ENCODE peak calls at places on chromosomes 4 and X, in five cellular contexts. One of them, this sample, is unnamed.

GRCh38 chrX:48747415-48748026 is 14.0 kb upstream of the GLOD5 start:
- DNase-seq in K562: no peak
- DNase-seq in SK-N-SH: no peak
- DNase-seq in HepG2: no peak
- DNase-seq in GM12878: no peak
- DNase-seq in this sample: no peak

GRCh38 chrX:74924449-74925209 is 623 bp downstream of the NEXMIF start:
- DNase-seq in K562: no peak
- DNase-seq in SK-N-SH: peak
- DNase-seq in HepG2: no peak
- DNase-seq in GM12878: no peak
- DNase-seq in this sample: peak

GRCh38 chr4:182140547-182140946 is 102.7 kb upstream of the TENM3 start:
- DNase-seq in K562: no peak
- DNase-seq in SK-N-SH: no peak
- DNase-seq in HepG2: no peak
- DNase-seq in GM12878: no peak
- DNase-seq in this sample: peak

GRCh38 chr4:89539797-89540711 is 232.5 kb upstream of the GPRIN3 start:
- DNase-seq in K562: no peak
- DNase-seq in SK-N-SH: no peak
- DNase-seq in HepG2: no peak
- DNase-seq in GM12878: no peak
- DNase-seq in this sample: no peak

GRCh38 chr4:141609243-141609642 is 27.1 kb upstream of the IL15 start:
- DNase-seq in K562: no peak
- DNase-seq in SK-N-SH: no peak
- DNase-seq in HepG2: no peak
- DNase-seq in GM12878: no peak
- DNase-seq in this sample: no peak

GRCh38 chrX:153861733-153862300 is 24.2 kb downstream of the L1CAM start:
- DNase-seq in K562: no peak
- DNase-seq in SK-N-SH: peak
- DNase-seq in HepG2: no peak
- DNase-seq in GM12878: no peak
- DNase-seq in this sample: no peak

GRCh38 chrX:78375894-78376293 is 48.5 kb upstream of the CYSLTR1 start:
- DNase-seq in K562: no peak
- DNase-seq in SK-N-SH: no peak
- DNase-seq in HepG2: no peak
- DNase-seq in GM12878: no peak
- DNase-seq in this sample: no peak

GRCh38 chr4:141347738-141348524 is 127.2 kb downstream of the ZNF330 start:
- DNase-seq in K562: no peak
- DNase-seq in SK-N-SH: no peak
- DNase-seq in HepG2: no peak
- DNase-seq in GM12878: no peak
- DNase-seq in this sample: no peak

GRCh38 chr4:74997942-74998341 is 65.0 kb downstream of the PARM1 start:
- DNase-seq in K562: no peak
- DNase-seq in SK-N-SH: no peak
- DNase-seq in HepG2: no peak
- DNase-seq in GM12878: no peak
- DNase-seq in this sample: no peak

GRCh38 chr4:138677651-138678202 is 337.9 kb upstream of the NOCT start:
- DNase-seq in K562: no peak
- DNase-seq in SK-N-SH: no peak
- DNase-seq in HepG2: no peak
- DNase-seq in GM12878: no peak
- DNase-seq in this sample: no peak

GRCh38 chr4:3387943-3388348 is 53.8 kb upstream of the HGFAC start:
- DNase-seq in K562: no peak
- DNase-seq in SK-N-SH: peak
- DNase-seq in HepG2: no peak
- DNase-seq in GM12878: no peak
- DNase-seq in this sample: no peak
- H2AFZ ChIP-seq in K562: no peak
- H2AFZ ChIP-seq in SK-N-SH: no peak
- H2AFZ ChIP-seq in HepG2: no peak
- H2AFZ ChIP-seq in GM12878: peak
- H2AFZ ChIP-seq in this sample: no peak

DNA sequence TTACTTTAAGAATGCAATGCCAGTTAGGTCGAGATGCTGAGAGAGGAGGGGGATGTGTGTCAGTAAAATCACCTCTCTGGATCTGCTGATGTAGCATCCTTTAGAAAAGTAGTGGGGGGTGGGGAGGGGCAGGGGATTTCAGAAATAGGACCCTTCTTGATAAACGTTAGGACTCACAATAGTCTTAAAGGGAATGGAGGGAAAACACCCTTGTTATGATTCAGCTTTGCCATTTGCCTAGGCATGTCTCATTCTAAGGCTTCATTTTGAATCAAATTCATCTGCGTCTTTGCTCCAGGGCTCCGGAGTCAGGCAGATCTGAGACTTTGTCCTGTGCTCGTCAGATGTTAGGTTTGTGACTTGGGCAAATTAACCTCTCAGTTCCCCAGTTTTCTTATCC is 879 bp downstream of the SH2D1A start:
- DNase-seq in K562: no peak
- DNase-seq in SK-N-SH: no peak
- DNase-seq in HepG2: no peak
- DNase-seq in GM12878: no peak
- DNase-seq in this sample: no peak
- TF ChIP-seq EP300 in K562: no peak
- TF ChIP-seq EP300 in SK-N-SH: no peak
- TF ChIP-seq EP300 in HepG2: no peak
- TF ChIP-seq EP300 in GM12878: no peak
- TF ChIP-seq EP300 in this sample: no peak

GRCh38 chr4:78618426-78618825 is 66.9 kb downstream of the ANXA3 start:
- DNase-seq in K562: no peak
- DNase-seq in SK-N-SH: no peak
- DNase-seq in HepG2: no peak
- DNase-seq in GM12878: no peak
- DNase-seq in this sample: no peak

GRCh38 chr4:78624048-78624447 is 72.5 kb downstream of the ANXA3 start:
- DNase-seq in K562: no peak
- DNase-seq in SK-N-SH: no peak
- DNase-seq in HepG2: no peak
- DNase-seq in GM12878: no peak
- DNase-seq in this sample: no peak

GRCh38 chr4:78621395-78621794 is 69.8 kb downstream of the ANXA3 start:
- DNase-seq in K562: peak
- DNase-seq in SK-N-SH: no peak
- DNase-seq in HepG2: no peak
- DNase-seq in GM12878: no peak
- DNase-seq in this sample: no peak

GRCh38 chr4:78625073-78625472 is 73.5 kb downstream of the ANXA3 start:
- DNase-seq in K562: no peak
- DNase-seq in SK-N-SH: no peak
- DNase-seq in HepG2: no peak
- DNase-seq in GM12878: no peak
- DNase-seq in this sample: no peak

GRCh38 chr4:78622253-78622979 is 70.8 kb downstream of the ANXA3 start:
- DNase-seq in K562: peak
- DNase-seq in SK-N-SH: no peak
- DNase-seq in HepG2: peak
- DNase-seq in GM12878: no peak
- DNase-seq in this sample: no peak
- H2AFZ ChIP-seq in K562: no peak
- H2AFZ ChIP-seq in SK-N-SH: peak
- H2AFZ ChIP-seq in HepG2: no peak
- H2AFZ ChIP-seq in GM12878: no peak
- H2AFZ ChIP-seq in this sample: no peak

DNA sequence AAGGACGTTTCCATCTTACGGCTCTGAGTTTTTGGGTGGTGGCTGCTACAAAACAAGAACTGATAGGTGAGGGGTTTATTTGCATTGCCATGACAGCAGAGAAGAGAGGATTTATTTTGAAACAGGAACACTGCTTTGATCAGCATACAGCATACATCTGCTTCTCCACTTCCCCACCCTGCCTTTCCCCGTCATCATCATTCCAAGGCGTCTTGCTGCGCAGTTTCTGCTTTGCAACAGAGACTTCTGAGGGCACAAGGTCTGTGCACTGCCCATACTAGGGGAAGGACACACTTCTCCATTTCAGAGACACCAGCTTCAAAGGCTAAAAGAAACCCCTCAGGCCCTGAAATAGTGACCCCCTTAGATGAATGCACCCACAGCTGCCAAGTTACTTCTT is 19.1 kb downstream of the STARD8 start:
- DNase-seq in K562: no peak
- DNase-seq in SK-N-SH: no peak
- DNase-seq in HepG2: no peak
- DNase-seq in GM12878: no peak
- DNase-seq in this sample: no peak
- TF ChIP-seq EP300 in K562: no peak
- TF ChIP-seq EP300 in SK-N-SH: no peak
- TF ChIP-seq EP300 in HepG2: no peak
- TF ChIP-seq EP300 in GM12878: no peak
- TF ChIP-seq EP300 in this sample: no peak

DNA sequence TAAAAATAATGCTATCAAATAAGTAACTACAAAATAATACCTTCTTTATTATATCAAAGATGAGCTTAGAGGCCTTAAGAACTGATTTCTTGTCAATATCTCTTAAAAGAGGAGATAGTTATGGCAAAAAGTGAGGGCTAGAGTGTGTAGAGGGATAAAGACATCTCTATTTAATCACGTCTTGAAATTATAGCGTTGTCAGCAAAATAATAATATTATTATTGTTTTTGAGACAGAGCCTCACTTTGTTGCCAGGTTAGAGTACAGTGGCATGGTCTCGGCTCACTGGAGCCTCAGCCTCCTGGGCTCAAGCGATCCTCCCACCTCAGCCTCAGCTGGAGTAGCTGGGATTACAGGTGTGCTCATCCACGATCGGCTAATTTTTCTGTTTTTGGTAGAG is 18.3 kb downstream of the SUPT20HL1 start:
- DNase-seq in K562: no peak
- DNase-seq in SK-N-SH: no peak
- DNase-seq in HepG2: no peak
- DNase-seq in GM12878: no peak
- DNase-seq in this sample: no peak
- H2AFZ ChIP-seq in K562: no peak
- H2AFZ ChIP-seq in SK-N-SH: no peak
- H2AFZ ChIP-seq in HepG2: no peak
- H2AFZ ChIP-seq in GM12878: no peak
- H2AFZ ChIP-seq in this sample: no peak

GRCh38 chr4:67035986-67036385 is 509.3 kb downstream of the CENPC start:
- DNase-seq in K562: no peak
- DNase-seq in SK-N-SH: no peak
- DNase-seq in HepG2: no peak
- DNase-seq in GM12878: no peak
- DNase-seq in this sample: no peak

GRCh38 chr4:67035501-67035900 is 509.8 kb downstream of the CENPC start:
- DNase-seq in K562: no peak
- DNase-seq in SK-N-SH: no peak
- DNase-seq in HepG2: peak
- DNase-seq in GM12878: no peak
- DNase-seq in this sample: no peak

GRCh38 chr4:67037489-67037888 is 507.8 kb downstream of the CENPC start:
- DNase-seq in K562: no peak
- DNase-seq in SK-N-SH: no peak
- DNase-seq in HepG2: no peak
- DNase-seq in GM12878: no peak
- DNase-seq in this sample: no peak

GRCh38 chr4:67036791-67037190 is 508.5 kb downstream of the CENPC start:
- DNase-seq in K562: no peak
- DNase-seq in SK-N-SH: no peak
- DNase-seq in HepG2: no peak
- DNase-seq in GM12878: no peak
- DNase-seq in this sample: no peak

GRCh38 chr4:67040315-67040714 is 505.0 kb downstream of the CENPC start:
- DNase-seq in K562: no peak
- DNase-seq in SK-N-SH: no peak
- DNase-seq in HepG2: no peak
- DNase-seq in GM12878: no peak
- DNase-seq in this sample: no peak
- TF ChIP-seq EP300 in K562: no peak
- TF ChIP-seq EP300 in SK-N-SH: no peak
- TF ChIP-seq EP300 in HepG2: no peak
- TF ChIP-seq EP300 in GM12878: no peak
- TF ChIP-seq EP300 in this sample: no peak